ENCODE peak calls at places on chromosomes 6 and 20, in five cellular contexts. J, U, N, E and L are unnamed samples. For H3K9me3, the result is how much of the 10 kb centered on the place peaks cover.

GRCh38 chr6:38776515-38776914 is 61.4 kb downstream of the DNAH8 start:
- DNase-seq in E (peak), U (no peak), N (peak), J (no peak), L (no peak)

GRCh38 chr20:32087117-32087516 is 22.4 kb upstream of the TM9SF4 start:
- DNase-seq in E (no peak), J (no peak), U (no peak), N (no peak), L (no peak)

GRCh38 chr6:37456126-37456525 is 23.1 kb downstream of the CMTR1 start:
- DNase-seq in E (peak), N (no peak), J (no peak), U (no peak), L (no peak)

GRCh38 chr20:11976966-11977365 is 59.3 kb downstream of the BTBD3 start:
- DNase-seq in J (no peak), E (no peak), U (no peak), N (no peak), L (no peak)

GRCh38 chr20:31587545-31588389 is 17.3 kb upstream of the ID1 start:
- DNase-seq in J (peak), N (no peak), U (no peak), E (peak), L (peak)

GRCh38 chr6:105433723-105434122 is 30.8 kb upstream of the PREP start:
- DNase-seq in U (no peak), N (no peak), J (no peak), E (no peak), L (no peak)

GRCh38 chr6:74785236-74785635 is 420.6 kb downstream of the COL12A1 start:
- DNase-seq in E (no peak), U (no peak), N (no peak), J (no peak), L (no peak)

GRCh38 chr20:13430346-13431002 is 208.3 kb downstream of the TASP1 start:
- DNase-seq in U (peak), E (peak), N (peak), J (no peak), L (no peak)

DNA sequence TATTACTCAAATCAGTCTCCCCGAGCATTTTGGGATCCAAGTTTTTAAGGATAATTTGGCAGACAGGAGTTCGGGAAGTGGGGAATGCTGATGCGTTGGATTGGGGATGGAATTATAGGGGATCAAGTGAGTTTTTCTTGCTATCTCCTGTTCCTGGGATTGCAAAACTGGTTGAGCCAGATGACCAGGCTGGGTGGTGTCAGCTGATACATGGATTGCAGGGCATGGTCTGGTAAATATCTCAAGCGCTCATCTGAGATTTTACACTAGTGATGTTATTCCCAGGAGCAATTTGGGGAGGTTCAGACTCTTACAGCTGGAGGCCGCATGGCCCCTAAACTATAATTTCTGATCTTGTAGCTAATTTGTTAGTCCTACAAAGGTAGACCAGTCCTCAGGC is 54.7 kb downstream of the ENPP1 start:
- DNase-seq in N (no peak), E (no peak), J (peak), U (no peak), L (peak)
- H3K9me3 ChIP-seq in N (under half), E (under half), J (under half), U (under half), L (under half)

GRCh38 chr6:166244353-166245045 is 63.7 kb downstream of the PRR18 start:
- DNase-seq in U (no peak), E (no peak), J (peak), N (no peak), L (no peak)
- H3K4me3 ChIP-seq in U (no peak), E (no peak), J (no peak), N (no peak), L (no peak)

DNA sequence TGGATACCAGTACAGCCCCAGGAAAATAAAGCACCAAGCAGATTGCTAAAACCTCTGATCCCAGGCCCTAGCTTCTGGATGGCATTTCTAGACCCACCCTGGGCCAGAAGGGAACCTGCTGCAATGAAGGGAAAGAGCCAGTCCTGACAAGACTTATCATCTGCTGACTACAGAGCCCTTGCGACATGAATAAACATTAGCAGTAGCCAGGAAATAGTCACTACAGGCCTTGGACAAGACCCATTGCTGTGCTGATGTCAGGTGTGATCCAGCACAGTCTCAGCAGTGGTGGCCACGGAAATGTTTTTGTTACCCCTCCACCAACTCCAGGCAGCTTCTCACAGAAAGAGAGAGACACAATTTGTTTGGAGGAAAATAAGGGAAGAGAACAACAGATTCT is 399.3 kb downstream of the HAO1 start:
- DNase-seq in N (no peak), E (peak), J (no peak), U (no peak), L (no peak)
- H3K9me3 ChIP-seq in N (under half), E (under half), J (under half), U (under half), L (under half)

GRCh38 chr6:111832833-111833418 is 40.3 kb downstream of the FYN start:
- DNase-seq in J (no peak), E (no peak), N (no peak), U (no peak), L (no peak)

GRCh38 chr6:111837007-111837406 is 36.2 kb downstream of the FYN start:
- DNase-seq in N (no peak), E (no peak), J (no peak), U (no peak), L (no peak)

GRCh38 chr6:111834356-111834755 is 38.9 kb downstream of the FYN start:
- DNase-seq in E (no peak), U (no peak), J (no peak), N (no peak), L (no peak)

GRCh38 chr6:111837641-111838500 is 35.4 kb downstream of the FYN start:
- DNase-seq in J (no peak), E (no peak), U (no peak), N (no peak), L (no peak)

GRCh38 chr6:111835807-111836206 is 37.4 kb downstream of the FYN start:
- DNase-seq in U (no peak), E (no peak), N (no peak), J (no peak), L (no peak)
- H3K4me3 ChIP-seq in U (no peak), E (no peak), N (no peak), J (no peak), L (no peak)

GRCh38 chr6:118939683-118940082 is 4.7 kb upstream of the MCM9 start:
- DNase-seq in U (no peak), N (no peak), E (no peak), J (no peak), L (no peak)

GRCh38 chr6:118940770-118941169 is 5.8 kb upstream of the MCM9 start:
- DNase-seq in U (no peak), E (no peak), N (no peak), J (no peak), L (no peak)

DNA sequence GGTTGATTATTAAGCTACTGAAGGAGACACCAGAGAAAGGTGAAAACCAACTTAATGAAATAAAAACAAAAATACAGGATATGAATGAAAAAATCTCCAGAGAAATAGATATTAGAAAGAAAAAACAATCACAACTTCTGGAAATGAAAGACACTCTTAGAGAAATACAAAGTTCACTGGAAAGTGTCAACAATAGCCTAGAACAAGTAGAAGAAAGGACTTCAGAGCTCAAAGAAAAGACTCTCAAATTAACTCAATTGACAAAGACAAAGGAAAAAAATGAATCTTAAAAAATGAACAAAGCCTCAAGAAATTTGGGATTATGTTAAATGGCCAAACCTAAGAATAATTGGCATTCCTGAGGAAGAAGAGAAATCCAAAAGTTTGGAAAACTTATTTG is 10.3 kb upstream of the MCM9 start:
- DNase-seq in E (no peak), U (no peak), J (no peak), N (no peak), L (no peak)
- H3K9me3 ChIP-seq in E (under half), U (under half), J (under half), N (under half), L (under half)

GRCh38 chr6:14463110-14463509 is 345.5 kb downstream of the CD83 start:
- DNase-seq in J (no peak), N (no peak), U (no peak), E (no peak), L (no peak)

GRCh38 chr6:14464049-14464448 is 346.5 kb downstream of the CD83 start:
- DNase-seq in J (no peak), U (no peak), N (no peak), E (peak), L (no peak)

GRCh38 chr6:14464716-14465115 is 347.1 kb downstream of the CD83 start:
- DNase-seq in N (no peak), J (no peak), U (no peak), E (no peak), L (no peak)

GRCh38 chr6:14459315-14459714 is 341.7 kb downstream of the CD83 start:
- DNase-seq in J (no peak), N (no peak), U (no peak), E (peak), L (no peak)

GRCh38 chr6:14462135-14462905 is 344.7 kb downstream of the CD83 start:
- DNase-seq in J (no peak), U (no peak), E (no peak), N (no peak), L (no peak)
- H3K4me3 ChIP-seq in J (no peak), U (no peak), E (no peak), N (no peak), L (no peak)

DNA sequence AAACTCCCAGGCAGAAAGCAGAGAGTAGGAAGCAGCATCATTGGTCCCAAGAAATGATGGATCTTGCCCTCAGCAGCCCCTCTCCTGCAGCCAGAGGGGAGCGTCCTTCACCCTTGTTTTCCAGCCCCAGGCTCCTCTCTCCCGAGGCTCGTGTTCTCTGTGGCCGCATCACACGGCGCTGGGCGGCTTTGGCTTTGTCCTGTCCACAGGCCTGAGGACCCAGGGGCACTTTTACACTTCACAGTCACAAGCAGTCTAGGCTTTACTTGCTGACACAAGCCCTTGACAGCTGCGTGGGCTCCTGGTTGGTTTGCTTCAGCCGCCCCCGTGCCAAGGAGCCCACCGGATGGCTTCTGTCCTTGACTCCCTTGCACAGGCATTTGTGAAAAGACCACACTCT is 175.4 kb upstream of the THBS2 start:
- DNase-seq in U (no peak), E (no peak), J (no peak), N (no peak), L (no peak)
- H3K9me3 ChIP-seq in U (under half), E (under half), J (under half), N (under half), L (under half)

GRCh38 chr6:1524040-1524480 is 85.7 kb upstream of the FOXC1 start:
- DNase-seq in U (no peak), E (peak), J (peak), N (no peak), L (peak)
- H3K4me3 ChIP-seq in U (no peak), E (no peak), J (no peak), N (peak), L (no peak)

DNA sequence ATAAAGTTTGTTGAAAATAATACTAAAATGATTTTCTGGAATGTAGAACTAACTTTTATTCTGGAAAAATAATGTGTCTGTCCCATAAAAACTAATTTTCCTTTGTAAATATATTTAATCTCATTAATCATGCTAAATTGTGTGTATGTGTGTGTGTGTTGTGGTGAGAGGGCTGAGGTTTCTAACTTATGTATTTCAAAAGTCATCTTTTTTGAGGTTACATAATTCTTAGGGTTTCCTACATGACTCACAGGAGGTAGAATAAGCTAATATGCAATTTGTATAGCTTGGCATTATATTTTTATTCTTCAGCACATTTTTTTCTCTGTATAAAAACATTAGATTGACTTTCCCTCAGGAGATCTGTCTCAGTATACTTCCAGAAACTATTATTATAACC is 64.1 kb upstream of the CLVS2 start:
- DNase-seq in U (no peak), E (no peak), J (no peak), N (no peak), L (no peak)
- H3K9me3 ChIP-seq in U (under half), E (under half), J (under half), N (under half), L (under half)

DNA sequence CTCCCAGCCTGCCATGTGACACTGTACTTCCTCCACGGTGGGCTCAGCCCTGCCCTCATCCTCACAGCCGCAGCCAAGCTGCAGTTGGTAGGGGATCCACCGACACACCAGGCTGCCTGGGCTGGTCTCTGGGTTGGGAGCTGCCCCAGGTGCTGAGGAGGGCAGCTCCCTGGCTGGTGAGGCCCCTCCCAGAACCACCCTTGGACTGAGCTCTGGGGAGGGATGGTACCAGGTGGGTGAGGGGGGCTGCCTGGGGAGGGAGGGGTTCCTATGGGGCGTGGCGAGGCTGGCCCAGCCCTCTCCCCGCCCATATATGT is 183 bp upstream of the TNFRSF6B start:
- DNase-seq in E (peak), N (peak), U (peak), J (peak), L (peak)
- H3K4me3 ChIP-seq in E (no peak), N (no peak), U (no peak), J (no peak), L (no peak)